ENCODE peak calls at places on chromosome 5, in eight cellular contexts. One of them, this sample, is unnamed.

GRCh38 chr5:45385321-45386058 is 310.7 kb downstream of the HCN1 start:
- DNase-seq in A172: peak; percentile 91
- DNase-seq in brain microvascular endothelial cell: peak; percentile 33
- DNase-seq in RPMI7951: peak; percentile 90
- DNase-seq in H54: peak; percentile 19
- DNase-seq in hippocampal formation: no peak
- DNase-seq in stimulated activated naive CD8-positive, alpha-beta T cell treated with anti-CD3 and anti-CD28 coated beads, Interleukin-15, amount 100 ng/mL, for 72 hours: no peak
- DNase-seq in iPS-NIHi11: peak; percentile 10
- DNase-seq in this sample: no peak

GRCh38 chr5:26295541-26295940 is 742.8 kb downstream of the CDH9 start:
- DNase-seq in hippocampal formation: no peak
- DNase-seq in H54: no peak
- DNase-seq in A172: peak; percentile 6
- DNase-seq in brain microvascular endothelial cell: no peak
- DNase-seq in stimulated activated naive CD8-positive, alpha-beta T cell treated with anti-CD3 and anti-CD28 coated beads, Interleukin-15, amount 100 ng/mL, for 72 hours: no peak
- DNase-seq in RPMI7951: no peak
- DNase-seq in iPS-NIHi11: no peak
- DNase-seq in this sample: no peak

GRCh38 chr5:41927604-41928003 is 2.5 kb downstream of the FBXO4 start:
- DNase-seq in iPS-NIHi11: no peak
- DNase-seq in brain microvascular endothelial cell: no peak
- DNase-seq in A172: no peak
- DNase-seq in H54: no peak
- DNase-seq in hippocampal formation: no peak
- DNase-seq in stimulated activated naive CD8-positive, alpha-beta T cell treated with anti-CD3 and anti-CD28 coated beads, Interleukin-15, amount 100 ng/mL, for 72 hours: no peak
- DNase-seq in RPMI7951: no peak
- DNase-seq in this sample: no peak

GRCh38 chr5:110865400-110866094 is 126.7 kb downstream of the SLC25A46 start:
- DNase-seq in A172: peak; percentile 30
- DNase-seq in iPS-NIHi11: peak; percentile 76
- DNase-seq in hippocampal formation: no peak
- DNase-seq in brain microvascular endothelial cell: peak; percentile 48
- DNase-seq in stimulated activated naive CD8-positive, alpha-beta T cell treated with anti-CD3 and anti-CD28 coated beads, Interleukin-15, amount 100 ng/mL, for 72 hours: no peak
- DNase-seq in H54: peak; percentile 19
- DNase-seq in RPMI7951: peak; percentile 31
- DNase-seq in this sample: no peak

GRCh38 chr5:142466195-142466951 is 141.6 kb upstream of the SPRY4 start:
- DNase-seq in H54: no peak
- DNase-seq in RPMI7951: peak; percentile 80
- DNase-seq in A172: no peak
- DNase-seq in stimulated activated naive CD8-positive, alpha-beta T cell treated with anti-CD3 and anti-CD28 coated beads, Interleukin-15, amount 100 ng/mL, for 72 hours: no peak
- DNase-seq in iPS-NIHi11: no peak
- DNase-seq in hippocampal formation: no peak
- DNase-seq in brain microvascular endothelial cell: peak; percentile 20
- DNase-seq in this sample: no peak

GRCh38 chr5:159163027-159163699 is 46.2 kb downstream of the RNF145 start:
- DNase-seq in hippocampal formation: no peak
- DNase-seq in iPS-NIHi11: no peak
- DNase-seq in H54: peak; percentile 36
- DNase-seq in RPMI7951: peak; percentile 78
- DNase-seq in brain microvascular endothelial cell: peak; percentile 63
- DNase-seq in A172: peak; percentile 92
- DNase-seq in stimulated activated naive CD8-positive, alpha-beta T cell treated with anti-CD3 and anti-CD28 coated beads, Interleukin-15, amount 100 ng/mL, for 72 hours: no peak
- DNase-seq in this sample: no peak

GRCh38 chr5:100517301-100517974 is 17.7 kb upstream of the FAM174A start:
- DNase-seq in iPS-NIHi11: peak; percentile 33
- DNase-seq in A172: no peak
- DNase-seq in RPMI7951: no peak
- DNase-seq in H54: no peak
- DNase-seq in hippocampal formation: no peak
- DNase-seq in stimulated activated naive CD8-positive, alpha-beta T cell treated with anti-CD3 and anti-CD28 coated beads, Interleukin-15, amount 100 ng/mL, for 72 hours: no peak
- DNase-seq in brain microvascular endothelial cell: no peak
- DNase-seq in this sample: peak; percentile 59

GRCh38 chr5:139871624-139872023 is 76.0 kb downstream of the PSD2 start:
- DNase-seq in stimulated activated naive CD8-positive, alpha-beta T cell treated with anti-CD3 and anti-CD28 coated beads, Interleukin-15, amount 100 ng/mL, for 72 hours: no peak
- DNase-seq in hippocampal formation: no peak
- DNase-seq in RPMI7951: no peak
- DNase-seq in A172: no peak
- DNase-seq in brain microvascular endothelial cell: no peak
- DNase-seq in iPS-NIHi11: no peak
- DNase-seq in H54: no peak
- DNase-seq in this sample: no peak

GRCh38 chr5:54825005-54825404 is 160.4 kb downstream of the ESM1 start:
- DNase-seq in RPMI7951: no peak
- DNase-seq in hippocampal formation: no peak
- DNase-seq in brain microvascular endothelial cell: no peak
- DNase-seq in H54: no peak
- DNase-seq in iPS-NIHi11: no peak
- DNase-seq in A172: no peak
- DNase-seq in stimulated activated naive CD8-positive, alpha-beta T cell treated with anti-CD3 and anti-CD28 coated beads, Interleukin-15, amount 100 ng/mL, for 72 hours: no peak
- DNase-seq in this sample: no peak

GRCh38 chr5:1497795-1498622 is 25.8 kb downstream of the LPCAT1 start:
- DNase-seq in iPS-NIHi11: no peak
- DNase-seq in brain microvascular endothelial cell: no peak
- DNase-seq in H54: no peak
- DNase-seq in hippocampal formation: peak; percentile 41
- DNase-seq in RPMI7951: no peak
- DNase-seq in A172: no peak
- DNase-seq in stimulated activated naive CD8-positive, alpha-beta T cell treated with anti-CD3 and anti-CD28 coated beads, Interleukin-15, amount 100 ng/mL, for 72 hours: no peak
- DNase-seq in this sample: no peak

GRCh38 chr5:142826741-142827492 is 56.7 kb downstream of the ARHGAP26 start:
- DNase-seq in hippocampal formation: no peak
- DNase-seq in H54: peak; percentile 40
- DNase-seq in RPMI7951: peak; percentile 91
- DNase-seq in stimulated activated naive CD8-positive, alpha-beta T cell treated with anti-CD3 and anti-CD28 coated beads, Interleukin-15, amount 100 ng/mL, for 72 hours: peak; percentile 74
- DNase-seq in iPS-NIHi11: no peak
- DNase-seq in brain microvascular endothelial cell: peak; percentile 62
- DNase-seq in A172: peak; percentile 95
- DNase-seq in this sample: peak; percentile 90

GRCh38 chr5:76363385-76364261 is 39.5 kb upstream of the IQGAP2 start:
- DNase-seq in brain microvascular endothelial cell: no peak
- DNase-seq in A172: no peak
- DNase-seq in hippocampal formation: no peak
- DNase-seq in stimulated activated naive CD8-positive, alpha-beta T cell treated with anti-CD3 and anti-CD28 coated beads, Interleukin-15, amount 100 ng/mL, for 72 hours: no peak
- DNase-seq in H54: no peak
- DNase-seq in iPS-NIHi11: no peak
- DNase-seq in RPMI7951: no peak
- DNase-seq in this sample: no peak

GRCh38 chr5:151464101-151464500 is 16.7 kb downstream of the SLC36A1 start:
- DNase-seq in hippocampal formation: no peak
- DNase-seq in RPMI7951: no peak
- DNase-seq in iPS-NIHi11: no peak
- DNase-seq in brain microvascular endothelial cell: no peak
- DNase-seq in H54: no peak
- DNase-seq in stimulated activated naive CD8-positive, alpha-beta T cell treated with anti-CD3 and anti-CD28 coated beads, Interleukin-15, amount 100 ng/mL, for 72 hours: no peak
- DNase-seq in A172: no peak
- DNase-seq in this sample: no peak

GRCh38 chr5:61706751-61707150 is 374.7 kb downstream of the ZSWIM6 start:
- DNase-seq in brain microvascular endothelial cell: no peak
- DNase-seq in H54: no peak
- DNase-seq in hippocampal formation: no peak
- DNase-seq in stimulated activated naive CD8-positive, alpha-beta T cell treated with anti-CD3 and anti-CD28 coated beads, Interleukin-15, amount 100 ng/mL, for 72 hours: no peak
- DNase-seq in A172: no peak
- DNase-seq in RPMI7951: no peak
- DNase-seq in iPS-NIHi11: no peak
- DNase-seq in this sample: no peak

GRCh38 chr5:14457475-14457874 is 124.1 kb upstream of the OTULINL start:
- DNase-seq in stimulated activated naive CD8-positive, alpha-beta T cell treated with anti-CD3 and anti-CD28 coated beads, Interleukin-15, amount 100 ng/mL, for 72 hours: no peak
- DNase-seq in RPMI7951: no peak
- DNase-seq in brain microvascular endothelial cell: no peak
- DNase-seq in H54: no peak
- DNase-seq in iPS-NIHi11: no peak
- DNase-seq in A172: no peak
- DNase-seq in hippocampal formation: no peak
- DNase-seq in this sample: no peak